ENCODE peak calls at places on chromosome 15, in seven cellular contexts. C, I, X, L, Z, V and H are unnamed samples.

GRCh38 chr15:49815937-49816336 is 195.1 kb downstream of the DTWD1 start:
- DNase-seq in Z (no peak), V (peak), X (no peak), L (peak), C (no peak), I (no peak), H (no peak)

GRCh38 chr15:57784081-57784488 is 77.6 kb downstream of the POLR2M start:
- DNase-seq in I (no peak), Z (no peak), X (no peak), L (peak), V (peak), C (no peak), H (no peak)

GRCh38 chr15:37931321-37931720 is 3.1 kb upstream of the TMCO5A start:
- DNase-seq in L (peak), X (no peak), I (no peak), Z (no peak), C (no peak), V (no peak), H (no peak)

GRCh38 chr15:99409097-99409473 is 156.7 kb upstream of the MEF2A start:
- DNase-seq in L (peak), V (peak), I (peak), Z (no peak), C (no peak), X (no peak), H (peak)

GRCh38 chr15:88658972-88659931 is 20.4 kb downstream of the ISG20 start:
- DNase-seq in X (no peak), L (peak), Z (no peak), V (peak), I (no peak), C (no peak), H (no peak)

GRCh38 chr15:36843822-36844221 is 256.5 kb downstream of the MEIS2 start:
- DNase-seq in X (no peak), I (no peak), Z (no peak), L (no peak), C (no peak), V (no peak), H (no peak)

GRCh38 chr15:53910236-53910849 is 67.9 kb upstream of the UNC13C start:
- DNase-seq in C (no peak), L (no peak), Z (no peak), X (no peak), V (no peak), I (no peak), H (peak)

GRCh38 chr15:42394131-42394530 is 34.8 kb downstream of the CAPN3 start:
- DNase-seq in I (no peak), L (no peak), C (no peak), X (no peak), V (no peak), Z (no peak), H (no peak)

GRCh38 chr15:73897441-73898261 is 24.3 kb downstream of the TBC1D21 start:
- DNase-seq in V (peak), L (peak), C (peak), I (peak), Z (peak), X (no peak), H (peak)

GRCh38 chr15:52090193-52090592 is 22.4 kb downstream of the BCL2L10 start:
- DNase-seq in V (no peak), L (no peak), X (no peak), Z (no peak), I (no peak), C (no peak), H (no peak)

GRCh38 chr15:52480990-52481389 is 47.7 kb downstream of the MYO5A start:
- DNase-seq in Z (no peak), I (no peak), L (no peak), X (no peak), V (no peak), C (no peak), H (peak)

GRCh38 chr15:70044168-70044567 is 53.5 kb downstream of the TLE3 start:
- DNase-seq in C (no peak), X (no peak), Z (no peak), L (no peak), I (no peak), V (no peak), H (no peak)

GRCh38 chr15:100042558-100042957 is 299.2 kb downstream of the ADAMTS17 start:
- DNase-seq in I (no peak), C (no peak), V (peak), L (peak), Z (no peak), X (no peak), H (no peak)

GRCh38 chr15:44029003-44029402 is 166.1 kb downstream of the FRMD5 start:
- DNase-seq in X (no peak), I (no peak), Z (no peak), L (peak), V (no peak), C (no peak), H (no peak)

GRCh38 chr15:42349178-42349577 is 10.1 kb upstream of the CAPN3 start:
- DNase-seq in Z (no peak), V (no peak), L (peak), I (no peak), X (no peak), C (no peak), H (no peak)

GRCh38 chr15:28107111-28107893 is 8.2 kb upstream of the OCA2 start:
- DNase-seq in I (no peak), V (no peak), Z (no peak), C (peak), L (peak), X (no peak), H (no peak)

GRCh38 chr15:55197362-55197705 is 593 bp upstream of the RSL24D1 start:
- DNase-seq in L (no peak), C (no peak), Z (no peak), V (no peak), X (no peak), I (no peak), H (no peak)

GRCh38 chr15:58864602-58865419 is 68.7 kb downstream of the SLTM start:
- DNase-seq in I (no peak), V (no peak), X (no peak), Z (no peak), L (peak), C (peak), H (no peak)

GRCh38 chr15:50908209-50909043 is at the start of gene AP4E1:
- DNase-seq in L (peak), X (peak), Z (peak), I (peak), C (peak), V (peak), H (peak)

GRCh38 chr15:54127574-54127973 is 149.3 kb downstream of the UNC13C start:
- DNase-seq in V (no peak), Z (no peak), X (no peak), I (no peak), C (no peak), L (no peak), H (no peak)

GRCh38 chr15:99120050-99120777 is 15.3 kb downstream of the SYNM start:
- DNase-seq in X (no peak), Z (no peak), I (no peak), V (no peak), C (no peak), L (no peak), H (no peak)

GRCh38 chr15:101250331-101250730 is 1.5 kb downstream of the CHSY1 start:
- DNase-seq in Z (no peak), L (peak), I (no peak), X (no peak), V (no peak), C (no peak), H (peak)

GRCh38 chr15:101264911-101265641 is 12.2 kb downstream of the SELENOS start:
- DNase-seq in V (no peak), X (no peak), L (peak), C (no peak), I (no peak), Z (no peak), H (peak)

GRCh38 chr15:81480645-81481053 is 106.6 kb upstream of the TMC3 start:
- DNase-seq in X (no peak), I (no peak), V (no peak), L (peak), Z (peak), C (peak), H (peak)

GRCh38 chr15:63572749-63573464 is 24.3 kb upstream of the FBXL22 start:
- DNase-seq in C (no peak), I (no peak), Z (no peak), V (no peak), L (no peak), X (no peak), H (no peak)